ENCODE peak calls at places on chromosome 7, in six cellular contexts. R, P, I, T, J and U are unnamed samples.

GRCh38 chr7:136348542-136348941 is 371.4 kb upstream of the MTPN start:
- DNase-seq in R (peak; percentile 34), P (no peak), I (no peak), T (peak; percentile 41), J (no peak), U (no peak)

GRCh38 chr7:1678571-1679325 is 8.7 kb downstream of the ELFN1 start:
- DNase-seq in R (no peak), P (peak; percentile 41), I (no peak), T (no peak), J (no peak), U (peak; percentile 6)

GRCh38 chr7:140604760-140605159 is 35.9 kb downstream of the DENND2A start:
- DNase-seq in R (no peak), P (no peak), I (no peak), T (no peak), J (peak; percentile 63), U (no peak)

GRCh38 chr7:4216016-4216415 is 466.1 kb upstream of the FOXK1 start:
- DNase-seq in R (no peak), P (no peak), I (no peak), T (no peak), J (no peak), U (no peak)

GRCh38 chr7:100632951-100633717 is 8.2 kb downstream of the TFR2 start:
- DNase-seq in R (no peak), P (peak; percentile 72), I (no peak), T (peak; percentile 27), J (no peak), U (peak; percentile 73)

GRCh38 chr7:128738570-128739047 is 550 bp upstream of the CALU start:
- DNase-seq in R (no peak), P (no peak), I (no peak), T (no peak), J (no peak), U (no peak)

GRCh38 chr7:140342732-140343514 is 55.4 kb downstream of the SLC37A3 start:
- DNase-seq in R (peak; percentile 24), P (no peak), I (peak; percentile 8), T (peak; percentile 20), J (peak; percentile 3), U (peak; percentile 57)

GRCh38 chr7:70044525-70044924 is 446.2 kb downstream of the AUTS2 start:
- DNase-seq in R (no peak), P (no peak), I (no peak), T (no peak), J (no peak), U (no peak)

GRCh38 chr7:54392935-54393334 is 149.2 kb upstream of the VSTM2A start:
- DNase-seq in R (no peak), P (no peak), I (no peak), T (no peak), J (no peak), U (no peak)

DNA sequence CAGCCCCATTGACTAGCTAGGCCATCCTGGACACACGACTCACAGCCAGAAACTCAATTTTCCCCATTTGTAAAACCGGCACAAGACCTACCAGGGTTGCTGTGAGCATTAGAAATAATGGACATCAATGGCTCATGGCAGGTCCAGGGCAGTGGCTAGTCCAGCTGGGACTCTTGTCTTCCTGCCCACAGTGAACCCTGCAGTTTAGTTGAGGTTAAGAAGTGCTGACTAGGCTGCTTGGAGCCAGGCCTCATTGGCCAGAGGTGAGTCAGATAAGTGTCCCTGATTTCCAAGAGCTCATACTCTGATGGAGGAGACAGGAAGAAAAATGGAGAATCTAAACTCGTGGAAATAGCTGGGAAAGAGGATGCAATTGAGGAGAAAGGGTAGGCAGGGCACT is 123.4 kb upstream of the ZNF92 start:
- DNase-seq in R (no peak), P (no peak), I (no peak), T (no peak), J (no peak), U (no peak)
- H3K27ac ChIP-seq in R (no peak overlapping the region), P (no peak overlapping the region), I (no peak overlapping the region), T (no peak overlapping the region), J (no peak overlapping the region), U (no peak overlapping the region)

GRCh38 chr7:85749715-85750453 is 563.0 kb upstream of the SEMA3D start:
- DNase-seq in R (no peak), P (no peak), I (no peak), T (no peak), J (no peak), U (no peak)
- H3K4me3 ChIP-seq in R (no peak overlapping the region), P (no peak overlapping the region), I (no peak overlapping the region), T (no peak overlapping the region), J (no peak overlapping the region), U (no peak overlapping the region)

GRCh38 chr7:137989590-137989989 is 12.3 kb downstream of the CREB3L2 start:
- DNase-seq in R (no peak), P (no peak), I (no peak), T (no peak), J (no peak), U (no peak)
- H3K4me1 ChIP-seq in R (peaks cover 100% of the 10 kb centered on the region), P (no peaks in the 10 kb centered on the region), I (no peaks in the 10 kb centered on the region), T (peaks cover 96% of the 10 kb centered on the region), J (peaks cover 72% of the 10 kb centered on the region), U (peaks cover 46% of the 10 kb centered on the region)

GRCh38 chr7:142036384-142036783 is 40.7 kb downstream of the MGAM start:
- DNase-seq in R (no peak), P (no peak), I (no peak), T (no peak), J (no peak), U (no peak)
- H3K27ac ChIP-seq in R (no peak overlapping the region), P (no peak overlapping the region), I (no peak overlapping the region), T (no peak overlapping the region), J (no peak overlapping the region), U (no peak overlapping the region)

DNA sequence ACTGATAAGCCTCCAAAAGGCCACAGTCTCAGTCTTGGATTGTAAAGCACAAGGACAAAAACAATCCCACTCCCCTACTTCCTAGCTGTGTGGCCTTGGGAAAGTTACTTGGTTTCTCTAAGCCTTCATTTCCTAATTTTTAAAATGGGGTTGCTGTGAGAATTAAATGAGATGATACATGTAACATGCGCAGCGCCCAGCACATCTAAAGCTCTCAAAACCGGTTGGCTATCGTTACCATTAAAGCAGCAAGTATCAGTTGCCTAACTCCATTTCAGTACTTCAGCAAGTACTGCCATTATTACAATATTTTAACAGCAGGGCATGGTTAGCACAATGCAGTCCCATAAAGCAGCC is 1.9 kb downstream of the NRCAM start:
- DNase-seq in R (no peak), P (no peak), I (no peak), T (no peak), J (no peak), U (no peak)
- H3K4me3 ChIP-seq in R (peak overlapping the region; percentile 67), P (peak overlapping the region; percentile 53), I (no peak overlapping the region), T (peak overlapping the region; percentile 57), J (peak overlapping the region; percentile 61), U (peak overlapping the region; percentile 58)

DNA sequence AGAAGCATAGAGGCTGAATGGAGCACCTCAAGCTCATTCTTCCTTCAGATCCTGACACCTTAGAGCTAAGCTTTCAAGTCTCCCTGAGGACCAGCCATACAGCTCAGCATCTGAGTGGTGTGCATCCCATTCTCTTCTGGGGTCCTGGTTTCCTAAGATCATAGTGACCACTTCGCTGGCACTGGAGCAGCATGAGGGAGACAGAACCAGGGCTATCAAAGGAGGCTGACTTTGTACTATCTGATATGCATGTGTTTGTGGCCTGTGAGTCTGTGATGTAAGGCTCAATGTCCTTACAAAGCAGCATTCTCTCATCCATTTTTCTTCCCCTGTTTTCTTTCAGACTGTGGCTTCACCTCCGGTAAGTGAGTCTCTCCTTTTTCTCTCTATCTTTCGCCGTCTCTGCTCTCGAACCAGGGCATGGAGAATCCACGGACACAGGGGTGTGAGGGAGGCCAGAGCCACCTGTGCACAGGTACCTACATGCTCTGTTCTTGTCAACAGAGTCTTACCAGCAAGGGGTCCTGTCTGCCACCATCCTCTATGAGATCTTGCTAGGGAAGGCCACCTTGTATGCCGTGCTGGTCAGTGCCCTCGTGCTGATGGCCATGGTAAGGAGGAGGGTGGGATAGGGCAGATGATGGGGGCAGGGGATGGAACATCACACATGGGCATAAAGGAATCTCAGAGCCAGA is 31.0 kb downstream of the PRSS2 start:
- DNase-seq in R (no peak), P (peak; percentile 53), I (no peak), T (no peak), J (no peak), U (no peak)
- H3K4me1 ChIP-seq in R (peaks cover 13% of the 10 kb centered on the region), P (peaks cover 76% of the 10 kb centered on the region), I (no peaks in the 10 kb centered on the region), T (peaks cover 13% of the 10 kb centered on the region), J (peaks cover 28% of the 10 kb centered on the region), U (peaks cover 3% of the 10 kb centered on the region)

DNA sequence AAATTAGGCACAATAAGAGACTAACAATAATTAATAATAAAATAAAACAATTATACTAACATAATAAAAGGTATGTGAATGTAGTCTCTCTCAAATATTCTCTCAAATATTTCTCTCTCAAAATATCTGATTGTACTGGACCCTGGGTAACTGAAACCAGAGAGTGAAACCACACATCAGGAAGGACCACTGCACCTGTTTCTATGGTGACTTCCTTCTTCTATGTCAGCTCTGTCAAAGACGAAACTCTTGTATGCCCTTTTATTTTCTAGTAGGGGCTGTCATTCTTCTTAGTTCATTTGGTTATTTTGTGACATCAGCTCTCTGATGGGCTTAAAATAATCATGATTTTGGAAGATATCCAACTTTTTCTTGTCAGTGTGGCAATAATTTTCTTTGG is 428.0 kb upstream of the TPK1 start:
- DNase-seq in R (no peak), P (no peak), I (no peak), T (no peak), J (no peak), U (no peak)
- H3K27ac ChIP-seq in R (no peak overlapping the region), P (no peak overlapping the region), I (no peak overlapping the region), T (no peak overlapping the region), J (no peak overlapping the region), U (no peak overlapping the region)

GRCh38 chr7:90345548-90346319 is 782 bp upstream of the GTPBP10 start:
- DNase-seq in R (no peak), P (no peak), I (no peak), T (peak; percentile 4), J (peak; percentile 61), U (no peak)

GRCh38 chr7:90345016-90345415 is 1.5 kb upstream of the GTPBP10 start:
- DNase-seq in R (no peak), P (no peak), I (no peak), T (no peak), J (no peak), U (no peak)

GRCh38 chr7:90349305-90349704 is 2.8 kb downstream of the GTPBP10 start:
- DNase-seq in R (no peak), P (no peak), I (no peak), T (no peak), J (no peak), U (no peak)

GRCh38 chr7:90346326-90347125 is at the start of gene GTPBP10:
- DNase-seq in R (peak; percentile 93), P (peak; percentile 96), I (peak; percentile 91), T (peak; percentile 94), J (peak; percentile 92), U (peak; percentile 97)

GRCh38 chr7:90347759-90348158 is 1.2 kb downstream of the GTPBP10 start:
- DNase-seq in R (no peak), P (no peak), I (no peak), T (no peak), J (no peak), U (no peak)
- H3K4me3 ChIP-seq in R (peak overlapping the region; percentile 86), P (peak overlapping the region; percentile 77), I (peak overlapping the region; percentile 99), T (peak overlapping the region; percentile 72), J (peak overlapping the region; percentile 98), U (no peak overlapping the region)